ENCODE peak calls at places on chromosomes 3 and 15, in eight cellular contexts. One of them, this sample, is unnamed.

GRCh38 chr15:39833515-39833981 is 50.9 kb upstream of the FSIP1 start:
- DNase-seq in GM10248: no peak
- DNase-seq in testis: no peak
- DNase-seq in AG09319: peak; percentile 68
- DNase-seq in heart left ventricle: no peak
- DNase-seq in choroid plexus epithelial cell: peak; percentile 61
- DNase-seq in vagina: no peak
- DNase-seq in HepG2: no peak
- DNase-seq in this sample: no peak

GRCh38 chr3:13788522-13789424 is 91.1 kb downstream of the WNT7A start:
- DNase-seq in GM10248: no peak
- DNase-seq in testis: no peak
- DNase-seq in AG09319: no peak
- DNase-seq in heart left ventricle: no peak
- DNase-seq in choroid plexus epithelial cell: peak; percentile 3
- DNase-seq in vagina: no peak
- DNase-seq in HepG2: no peak
- DNase-seq in this sample: peak; percentile 27

GRCh38 chr15:48424076-48424475 is 92.8 kb downstream of the DUT start:
- DNase-seq in GM10248: no peak
- DNase-seq in testis: no peak
- DNase-seq in AG09319: no peak
- DNase-seq in heart left ventricle: no peak
- DNase-seq in choroid plexus epithelial cell: peak; percentile 53
- DNase-seq in vagina: no peak
- DNase-seq in HepG2: no peak
- DNase-seq in this sample: no peak

GRCh38 chr3:70108072-70108471 is 108.5 kb downstream of the SAMMSON start:
- DNase-seq in GM10248: peak; percentile 22
- DNase-seq in testis: peak; percentile 66
- DNase-seq in AG09319: no peak
- DNase-seq in heart left ventricle: no peak
- DNase-seq in choroid plexus epithelial cell: peak; percentile 47
- DNase-seq in vagina: no peak
- DNase-seq in HepG2: peak; percentile 18
- DNase-seq in this sample: peak; percentile 54

GRCh38 chr15:44222478-44222877 is 27.4 kb upstream of the FRMD5 start:
- DNase-seq in GM10248: no peak
- DNase-seq in testis: no peak
- DNase-seq in AG09319: no peak
- DNase-seq in heart left ventricle: no peak
- DNase-seq in choroid plexus epithelial cell: peak; percentile 36
- DNase-seq in vagina: no peak
- DNase-seq in HepG2: no peak
- DNase-seq in this sample: no peak

GRCh38 chr3:13896473-13897154 is 16.7 kb upstream of the WNT7A start:
- DNase-seq in GM10248: peak; percentile 51
- DNase-seq in testis: peak; percentile 81
- DNase-seq in AG09319: peak; percentile 27
- DNase-seq in heart left ventricle: no peak
- DNase-seq in choroid plexus epithelial cell: peak; percentile 82
- DNase-seq in vagina: no peak
- DNase-seq in HepG2: peak; percentile 70
- DNase-seq in this sample: no peak

GRCh38 chr3:193987186-193987585 is 148.8 kb upstream of the HES1 start:
- DNase-seq in GM10248: no peak
- DNase-seq in testis: no peak
- DNase-seq in AG09319: no peak
- DNase-seq in heart left ventricle: no peak
- DNase-seq in choroid plexus epithelial cell: no peak
- DNase-seq in vagina: no peak
- DNase-seq in HepG2: no peak
- DNase-seq in this sample: no peak

GRCh38 chr3:151859125-151859741 is 14.2 kb upstream of the SUCNR1 start:
- DNase-seq in GM10248: no peak
- DNase-seq in testis: no peak
- DNase-seq in AG09319: no peak
- DNase-seq in heart left ventricle: no peak
- DNase-seq in choroid plexus epithelial cell: no peak
- DNase-seq in vagina: no peak
- DNase-seq in HepG2: no peak
- DNase-seq in this sample: no peak

GRCh38 chr3:119912220-119912619 is 130.3 kb downstream of the NR1I2 start:
- DNase-seq in GM10248: no peak
- DNase-seq in testis: no peak
- DNase-seq in AG09319: no peak
- DNase-seq in heart left ventricle: no peak
- DNase-seq in choroid plexus epithelial cell: no peak
- DNase-seq in vagina: no peak
- DNase-seq in HepG2: no peak
- DNase-seq in this sample: no peak

GRCh38 chr3:79030157-79030556 is 737.6 kb downstream of the ROBO1 start:
- DNase-seq in GM10248: no peak
- DNase-seq in testis: no peak
- DNase-seq in AG09319: no peak
- DNase-seq in heart left ventricle: no peak
- DNase-seq in choroid plexus epithelial cell: no peak
- DNase-seq in vagina: no peak
- DNase-seq in HepG2: no peak
- DNase-seq in this sample: no peak

GRCh38 chr15:51758645-51759044 is 7.2 kb downstream of the TMOD2 start:
- DNase-seq in GM10248: no peak
- DNase-seq in testis: peak; percentile 65
- DNase-seq in AG09319: peak; percentile 36
- DNase-seq in heart left ventricle: peak; percentile 64
- DNase-seq in choroid plexus epithelial cell: peak; percentile 66
- DNase-seq in vagina: no peak
- DNase-seq in HepG2: no peak
- DNase-seq in this sample: no peak

GRCh38 chr15:40567111-40567510 is 2.0 kb upstream of the RPUSD2 start:
- DNase-seq in GM10248: no peak
- DNase-seq in testis: no peak
- DNase-seq in AG09319: no peak
- DNase-seq in heart left ventricle: no peak
- DNase-seq in choroid plexus epithelial cell: peak; percentile 23
- DNase-seq in vagina: no peak
- DNase-seq in HepG2: peak; percentile 58
- DNase-seq in this sample: no peak

GRCh38 chr3:138441742-138442141 is 7.3 kb downstream of the ESYT3 start:
- DNase-seq in GM10248: no peak
- DNase-seq in testis: no peak
- DNase-seq in AG09319: no peak
- DNase-seq in heart left ventricle: no peak
- DNase-seq in choroid plexus epithelial cell: no peak
- DNase-seq in vagina: no peak
- DNase-seq in HepG2: no peak
- DNase-seq in this sample: no peak

GRCh38 chr15:41878355-41878699 is 15.5 kb downstream of the SPTBN5 start:
- DNase-seq in GM10248: no peak
- DNase-seq in testis: peak; percentile 43
- DNase-seq in AG09319: no peak
- DNase-seq in heart left ventricle: no peak
- DNase-seq in choroid plexus epithelial cell: no peak
- DNase-seq in vagina: no peak
- DNase-seq in HepG2: no peak
- DNase-seq in this sample: no peak

GRCh38 chr3:119690043-119690656 is 12.7 kb upstream of the CFAP91 start:
- DNase-seq in GM10248: no peak
- DNase-seq in testis: no peak
- DNase-seq in AG09319: no peak
- DNase-seq in heart left ventricle: no peak
- DNase-seq in choroid plexus epithelial cell: peak; percentile 67
- DNase-seq in vagina: no peak
- DNase-seq in HepG2: peak; percentile 18
- DNase-seq in this sample: no peak

GRCh38 chr15:40770147-40770721 is 454 bp downstream of the C15orf62 start:
- DNase-seq in GM10248: peak; percentile 48
- DNase-seq in testis: no peak
- DNase-seq in AG09319: no peak
- DNase-seq in heart left ventricle: no peak
- DNase-seq in choroid plexus epithelial cell: peak; percentile 20
- DNase-seq in vagina: no peak
- DNase-seq in HepG2: no peak
- DNase-seq in this sample: peak; percentile 54

GRCh38 chr3:48561045-48561736 is 2.4 kb downstream of the UCN2 start:
- DNase-seq in GM10248: peak; percentile 75
- DNase-seq in testis: peak; percentile 58
- DNase-seq in AG09319: no peak
- DNase-seq in heart left ventricle: peak; percentile 63
- DNase-seq in choroid plexus epithelial cell: peak; percentile 81
- DNase-seq in vagina: no peak
- DNase-seq in HepG2: peak; percentile 71
- DNase-seq in this sample: peak; percentile 81
- TF ChIP-seq CTCF in GM10248: peak; percentile 32
- TF ChIP-seq CTCF in testis: no peak
- TF ChIP-seq CTCF in AG09319: peak; percentile 37
- TF ChIP-seq CTCF in heart left ventricle: no peak
- TF ChIP-seq CTCF in choroid plexus epithelial cell: peak; percentile 53
- TF ChIP-seq CTCF in vagina: no peak
- TF ChIP-seq CTCF in HepG2: peak; percentile 64
- TF ChIP-seq CTCF in this sample: peak; percentile 24

DNA sequence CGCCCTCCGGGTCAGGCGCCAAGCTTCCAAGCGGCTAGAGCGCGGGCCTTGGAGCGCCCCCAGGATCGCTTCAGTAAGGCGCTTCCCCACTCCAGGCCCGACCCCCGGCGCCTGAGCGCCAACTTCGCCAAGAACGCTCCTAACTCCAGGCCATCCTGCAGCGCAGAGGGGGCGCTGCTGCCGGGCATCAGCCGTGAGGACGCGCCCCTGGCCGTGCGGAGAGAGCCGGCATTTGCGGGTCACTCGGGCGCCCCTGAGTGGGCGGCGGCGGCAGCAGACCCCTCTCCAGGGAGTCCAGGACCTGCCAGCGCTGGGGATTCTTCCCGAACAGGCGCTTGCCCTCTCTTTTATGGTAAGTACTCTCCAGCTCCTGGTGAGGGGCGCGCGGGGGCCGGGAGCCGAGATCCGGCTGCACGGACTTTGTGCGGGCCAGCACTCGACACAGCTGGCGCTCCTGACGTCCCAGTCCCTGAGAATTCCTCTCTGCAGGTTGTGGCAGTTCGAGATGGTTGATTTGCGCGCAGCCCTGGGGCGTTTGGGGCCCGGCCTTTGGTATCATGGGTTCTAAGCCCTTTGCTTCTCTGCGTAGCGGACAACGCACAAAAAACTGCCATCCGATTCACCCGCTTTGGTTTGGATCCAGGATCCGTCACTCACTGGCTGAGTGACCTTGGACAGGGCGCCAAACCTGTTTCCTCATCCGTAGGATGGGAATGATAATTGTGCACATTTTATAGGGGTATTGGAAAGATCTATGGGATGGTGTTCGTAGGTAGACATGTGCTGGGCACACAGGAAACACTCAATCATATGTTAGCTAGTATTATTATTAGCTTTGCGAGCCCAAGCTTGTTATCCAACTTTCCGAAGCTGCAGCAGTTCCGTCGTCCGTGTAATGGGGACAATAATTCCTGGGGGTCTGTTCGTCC is 758 bp downstream of the SPSB4 start:
- DNase-seq in GM10248: no peak
- DNase-seq in testis: no peak
- DNase-seq in AG09319: no peak
- DNase-seq in heart left ventricle: peak; percentile 25
- DNase-seq in choroid plexus epithelial cell: peak; percentile 24
- DNase-seq in vagina: no peak
- DNase-seq in HepG2: no peak
- DNase-seq in this sample: no peak
- TF ChIP-seq CTCF in GM10248: no peak
- TF ChIP-seq CTCF in testis: no peak
- TF ChIP-seq CTCF in AG09319: no peak
- TF ChIP-seq CTCF in heart left ventricle: no peak
- TF ChIP-seq CTCF in choroid plexus epithelial cell: no peak
- TF ChIP-seq CTCF in vagina: no peak
- TF ChIP-seq CTCF in HepG2: no peak
- TF ChIP-seq CTCF in this sample: no peak

GRCh38 chr3:141542202-141542959 is 55.6 kb downstream of the RASA2 start:
- DNase-seq in GM10248: no peak
- DNase-seq in testis: no peak
- DNase-seq in AG09319: no peak
- DNase-seq in heart left ventricle: no peak
- DNase-seq in choroid plexus epithelial cell: no peak
- DNase-seq in vagina: no peak
- DNase-seq in HepG2: no peak
- DNase-seq in this sample: no peak

GRCh38 chr3:141539441-141540187 is 52.8 kb downstream of the RASA2 start:
- DNase-seq in GM10248: no peak
- DNase-seq in testis: no peak
- DNase-seq in AG09319: no peak
- DNase-seq in heart left ventricle: no peak
- DNase-seq in choroid plexus epithelial cell: no peak
- DNase-seq in vagina: no peak
- DNase-seq in HepG2: no peak
- DNase-seq in this sample: no peak

GRCh38 chr3:141540531-141540930 is 53.7 kb downstream of the RASA2 start:
- DNase-seq in GM10248: no peak
- DNase-seq in testis: no peak
- DNase-seq in AG09319: no peak
- DNase-seq in heart left ventricle: no peak
- DNase-seq in choroid plexus epithelial cell: no peak
- DNase-seq in vagina: no peak
- DNase-seq in HepG2: no peak
- DNase-seq in this sample: no peak

GRCh38 chr3:141544697-141545096 is 57.9 kb downstream of the RASA2 start:
- DNase-seq in GM10248: no peak
- DNase-seq in testis: no peak
- DNase-seq in AG09319: no peak
- DNase-seq in heart left ventricle: no peak
- DNase-seq in choroid plexus epithelial cell: no peak
- DNase-seq in vagina: no peak
- DNase-seq in HepG2: no peak
- DNase-seq in this sample: no peak

GRCh38 chr3:141542989-141543388 is 56.2 kb downstream of the RASA2 start:
- DNase-seq in GM10248: no peak
- DNase-seq in testis: no peak
- DNase-seq in AG09319: no peak
- DNase-seq in heart left ventricle: no peak
- DNase-seq in choroid plexus epithelial cell: no peak
- DNase-seq in vagina: no peak
- DNase-seq in HepG2: no peak
- DNase-seq in this sample: no peak
- TF ChIP-seq CTCF in GM10248: no peak
- TF ChIP-seq CTCF in testis: no peak
- TF ChIP-seq CTCF in AG09319: no peak
- TF ChIP-seq CTCF in heart left ventricle: no peak
- TF ChIP-seq CTCF in choroid plexus epithelial cell: no peak
- TF ChIP-seq CTCF in vagina: no peak
- TF ChIP-seq CTCF in HepG2: no peak
- TF ChIP-seq CTCF in this sample: no peak

DNA sequence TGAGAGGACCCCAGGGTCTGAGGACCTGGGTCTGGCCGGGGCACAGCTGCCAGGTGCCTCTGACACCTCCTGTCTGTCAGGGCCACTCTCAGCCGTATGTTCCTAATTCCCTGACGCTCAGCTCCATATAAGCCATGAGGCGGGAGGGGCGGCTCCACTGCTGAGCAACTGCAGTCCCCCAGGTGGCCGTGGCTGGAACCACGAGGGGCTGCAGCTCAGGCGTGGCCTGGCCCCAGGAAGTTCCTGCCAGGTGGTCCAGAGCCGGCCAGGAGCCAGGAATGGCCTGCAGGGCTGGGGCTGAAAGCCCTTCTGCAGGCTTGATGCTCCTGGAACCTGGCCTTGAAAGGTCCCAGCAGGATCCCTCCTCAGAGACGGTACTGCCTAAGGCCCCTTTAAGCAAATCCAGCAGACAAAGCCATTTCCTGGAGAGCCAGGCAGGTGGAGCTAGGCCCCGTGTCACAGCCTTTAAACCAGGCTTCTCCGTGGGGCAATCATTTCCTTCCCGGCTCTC is 118.0 kb downstream of the CHSY1 start:
- DNase-seq in GM10248: no peak
- DNase-seq in testis: no peak
- DNase-seq in AG09319: no peak
- DNase-seq in heart left ventricle: no peak
- DNase-seq in choroid plexus epithelial cell: no peak
- DNase-seq in vagina: no peak
- DNase-seq in HepG2: no peak
- DNase-seq in this sample: peak; percentile 26
- TF ChIP-seq CTCF in GM10248: no peak
- TF ChIP-seq CTCF in testis: no peak
- TF ChIP-seq CTCF in AG09319: no peak
- TF ChIP-seq CTCF in heart left ventricle: no peak
- TF ChIP-seq CTCF in choroid plexus epithelial cell: no peak
- TF ChIP-seq CTCF in vagina: no peak
- TF ChIP-seq CTCF in HepG2: no peak
- TF ChIP-seq CTCF in this sample: no peak